ENCODE peak calls at places on chromosomes 3 and 15, in six cellular contexts. Z is stimulated activated CD4-positive, alpha-beta T cell treated with anti-CD3 and anti-CD28 coated beads, Interleukin-4, amount 100 ng/mL, for 48 hours; M is IMR-90; X is OCI-M1; H is GDM1; O is T follicular helper cell. E is an unnamed sample.

GRCh38 chr15:58999694-59000093 is 12.2 kb downstream of the RNF111 start:
- DNase-seq in M (no peak), H (no peak), O (no peak), Z (no peak), X (no peak), E (no peak)

GRCh38 chr3:133058243-133058642 is 20.1 kb downstream of the TMEM108 start:
- DNase-seq in Z (no peak), M (no peak), O (no peak), X (no peak), H (no peak), E (no peak)

GRCh38 chr3:63625161-63625560 is 27.3 kb upstream of the SNTN start:
- DNase-seq in Z (no peak), X (no peak), O (no peak), H (no peak), M (peak), E (no peak)

GRCh38 chr15:98190914-98191313 is 230.4 kb downstream of the ARRDC4 start:
- DNase-seq in Z (no peak), X (no peak), H (no peak), M (no peak), O (no peak), E (no peak)

GRCh38 chr3:125057186-125057850 is 1.5 kb upstream of the HEG1 start:
- DNase-seq in X (no peak), O (no peak), M (peak), Z (no peak), H (no peak), E (no peak)

GRCh38 chr15:60553163-60553562 is 74.2 kb upstream of the ICE2 start:
- DNase-seq in M (no peak), Z (no peak), H (no peak), O (no peak), X (no peak), E (no peak)

GRCh38 chr3:169764453-169765280 is at the start of gene TERC:
- DNase-seq in O (peak), X (peak), Z (peak), H (peak), M (peak), E (peak)

GRCh38 chr3:146685050-146685814 is 80.1 kb upstream of the PLSCR5 start:
- DNase-seq in O (no peak), M (no peak), Z (no peak), X (no peak), H (no peak), E (no peak)

GRCh38 chr3:155079795-155080546 is at the start of gene MME:
- DNase-seq in H (no peak), M (peak), Z (no peak), O (no peak), X (no peak), E (peak)

GRCh38 chr15:31465083-31465955 is 138.7 kb downstream of the KLF13 start:
- DNase-seq in H (no peak), X (no peak), M (no peak), O (no peak), Z (no peak), E (no peak)

GRCh38 chr3:58667229-58667628 is 655 bp upstream of the FAM3D start:
- DNase-seq in H (no peak), X (no peak), Z (no peak), O (no peak), M (no peak), E (no peak)

GRCh38 chr15:32688151-32688639 is 29.6 kb upstream of the GREM1 start:
- DNase-seq in M (peak), X (no peak), O (no peak), H (no peak), Z (no peak), E (no peak)

GRCh38 chr3:108289159-108289558 is 7.2 kb upstream of the HHLA2 start:
- DNase-seq in X (no peak), M (no peak), H (no peak), O (no peak), Z (no peak), E (no peak)

GRCh38 chr3:125136515-125136914 is 76.0 kb downstream of the SLC12A8 start:
- DNase-seq in X (no peak), Z (no peak), H (no peak), O (no peak), M (no peak), E (no peak)

GRCh38 chr15:39411102-39411989 is 169.5 kb upstream of the THBS1 start:
- DNase-seq in O (no peak), M (no peak), Z (no peak), H (no peak), X (peak), E (no peak)

GRCh38 chr3:11187678-11188077 is 33.4 kb downstream of the HRH1 start:
- DNase-seq in M (peak), O (no peak), Z (no peak), H (no peak), X (peak), E (no peak)

E was measured in progenitor cell of endocrine pancreas.